ENCODE peak calls at places on chromosomes 1 and 21, in nine cellular contexts. Q is tibial artery; U is fibroblast of pulmonary artery; T is cardiac muscle cell; W is NT2/D1; P is T-helper 1 cell; V is RWPE2; Y is HuH-7.5; G is stimulated activated CD8-positive, alpha-beta memory T cell treated with anti-CD3 and anti-CD28 coated beads, Interleukin-4, amount 100 ng/mL, for 1 hour. F is an unnamed sample.
A peak's percentile ranks its signal among the peaks of the same experiment; 100 is the strongest.

GRCh38 chr1:203464743-203465142 is 10.9 kb upstream of the PRELP start:
- DNase-seq in P (no peak), T (no peak), W (no peak), U (no peak), G (no peak), Y (no peak), Q (peak; percentile 26), V (no peak), F (no peak)

GRCh38 chr1:248841702-248842395 is 3.8 kb downstream of the ZNF672 start:
- DNase-seq in T (peak; percentile 81), W (no peak), P (no peak), U (peak; percentile 77), G (no peak), Q (peak; percentile 50), V (no peak), Y (no peak), F (peak; percentile 78)

GRCh38 chr1:53919675-53920066 is 25.7 kb downstream of the DIO1 start:
- DNase-seq in Y (no peak), U (no peak), P (no peak), G (no peak), V (no peak), W (no peak), T (no peak), Q (no peak), F (peak; percentile 51)

GRCh38 chr1:25033828-25034451 is 103.9 kb upstream of the RUNX3 start:
- DNase-seq in V (no peak), Q (peak; percentile 31), W (no peak), U (no peak), P (no peak), G (no peak), Y (no peak), T (no peak), F (no peak)

GRCh38 chr1:19825298-19825697 is 10.2 kb upstream of the RNF186 start:
- DNase-seq in Y (no peak), Q (no peak), U (no peak), W (no peak), T (peak; percentile 9), V (no peak), G (no peak), P (no peak), F (no peak)

GRCh38 chr21:45386336-45386727 is 18.6 kb upstream of the COL18A1 start:
- DNase-seq in G (no peak), Q (peak; percentile 18), T (no peak), V (peak; percentile 41), Y (no peak), W (no peak), P (no peak), U (no peak), F (no peak)

GRCh38 chr1:5753431-5754078 is 238.7 kb downstream of the NPHP4 start:
- DNase-seq in G (no peak), U (no peak), P (no peak), W (no peak), V (peak; percentile 22), Q (no peak), Y (no peak), T (no peak), F (no peak)

GRCh38 chr21:39386194-39386593 is 37.3 kb upstream of the HMGN1 start:
- DNase-seq in G (no peak), U (peak; percentile 39), P (no peak), V (no peak), T (peak; percentile 21), Q (no peak), Y (no peak), W (no peak), F (no peak)

GRCh38 chr1:31855038-31855845 is 39.4 kb upstream of the SPOCD1 start:
- DNase-seq in V (no peak), P (no peak), Q (no peak), U (peak; percentile 58), G (no peak), Y (no peak), W (no peak), T (peak; percentile 43), F (peak; percentile 71)

GRCh38 chr1:207962716-207963428 is 51.9 kb upstream of the CD34 start:
- DNase-seq in V (no peak), Q (peak; percentile 62), W (no peak), U (peak; percentile 36), G (no peak), P (no peak), T (peak; percentile 56), Y (peak; percentile 31), F (peak; percentile 70)

GRCh38 chr1:81209471-81209870 is 591.3 kb upstream of the ADGRL2 start:
- DNase-seq in V (no peak), T (no peak), G (no peak), P (no peak), U (no peak), Y (no peak), Q (no peak), W (no peak), F (no peak)

F was measured in GM23248.